ENCODE peak calls at places on chromosomes 11 and 22, in five cellular contexts. One of them, this sample, is unnamed.

GRCh38 chr11:124285610-124286344 is 28.0 kb downstream of the OR8D1 start:
- DNase-seq in RCC 7860: no peak
- DNase-seq in astrocyte of the spinal cord: peak
- DNase-seq in transverse colon: no peak
- DNase-seq in NCI-H1092 treated with DMSO at 0.1 percent for 48 hours: no peak
- DNase-seq in this sample: no peak

GRCh38 chr11:126990716-126991480 is 9.7 kb downstream of the KIRREL3 start:
- DNase-seq in transverse colon: no peak
- DNase-seq in astrocyte of the spinal cord: peak
- DNase-seq in RCC 7860: peak
- DNase-seq in NCI-H1092 treated with DMSO at 0.1 percent for 48 hours: no peak
- DNase-seq in this sample: no peak

GRCh38 chr22:48053973-48054372 is 1291.5 kb downstream of the TBC1D22A start:
- DNase-seq in NCI-H1092 treated with DMSO at 0.1 percent for 48 hours: no peak
- DNase-seq in transverse colon: no peak
- DNase-seq in astrocyte of the spinal cord: no peak
- DNase-seq in RCC 7860: no peak
- DNase-seq in this sample: no peak

GRCh38 chr22:17057959-17058814 is 26.6 kb upstream of the IL17RA start:
- DNase-seq in transverse colon: peak
- DNase-seq in NCI-H1092 treated with DMSO at 0.1 percent for 48 hours: peak
- DNase-seq in astrocyte of the spinal cord: peak
- DNase-seq in RCC 7860: peak
- DNase-seq in this sample: peak

GRCh38 chr11:1300569-1301187 is 8.8 kb downstream of the TOLLIP start:
- DNase-seq in NCI-H1092 treated with DMSO at 0.1 percent for 48 hours: no peak
- DNase-seq in RCC 7860: no peak
- DNase-seq in transverse colon: no peak
- DNase-seq in astrocyte of the spinal cord: no peak
- DNase-seq in this sample: peak

GRCh38 chr22:17888855-17889254 is 114.6 kb upstream of the BID start:
- DNase-seq in astrocyte of the spinal cord: peak
- DNase-seq in transverse colon: no peak
- DNase-seq in NCI-H1092 treated with DMSO at 0.1 percent for 48 hours: no peak
- DNase-seq in RCC 7860: no peak
- DNase-seq in this sample: no peak

GRCh38 chr22:20645954-20646353 is 128.0 kb upstream of the SERPIND1 start:
- DNase-seq in NCI-H1092 treated with DMSO at 0.1 percent for 48 hours: no peak
- DNase-seq in astrocyte of the spinal cord: no peak
- DNase-seq in RCC 7860: no peak
- DNase-seq in transverse colon: no peak
- DNase-seq in this sample: no peak

GRCh38 chr11:76721755-76722677 is 51.5 kb upstream of the LRRC32 start:
- DNase-seq in transverse colon: peak
- DNase-seq in astrocyte of the spinal cord: peak
- DNase-seq in NCI-H1092 treated with DMSO at 0.1 percent for 48 hours: peak
- DNase-seq in RCC 7860: peak
- DNase-seq in this sample: peak

GRCh38 chr11:92826136-92826535 is 143.3 kb upstream of the MTNR1B start:
- DNase-seq in NCI-H1092 treated with DMSO at 0.1 percent for 48 hours: no peak
- DNase-seq in transverse colon: no peak
- DNase-seq in RCC 7860: no peak
- DNase-seq in astrocyte of the spinal cord: peak
- DNase-seq in this sample: no peak

GRCh38 chr22:44422742-44423370 is 75.2 kb downstream of the RTL6 start:
- DNase-seq in transverse colon: no peak
- DNase-seq in RCC 7860: no peak
- DNase-seq in astrocyte of the spinal cord: no peak
- DNase-seq in NCI-H1092 treated with DMSO at 0.1 percent for 48 hours: no peak
- DNase-seq in this sample: no peak

GRCh38 chr22:39148727-39149535 is 3.5 kb downstream of the CBX7 start:
- DNase-seq in transverse colon: peak
- DNase-seq in RCC 7860: no peak
- DNase-seq in NCI-H1092 treated with DMSO at 0.1 percent for 48 hours: no peak
- DNase-seq in astrocyte of the spinal cord: no peak
- DNase-seq in this sample: no peak

GRCh38 chr22:26316732-26317131 is 112.3 kb upstream of the ASPHD2 start:
- DNase-seq in astrocyte of the spinal cord: no peak
- DNase-seq in RCC 7860: no peak
- DNase-seq in NCI-H1092 treated with DMSO at 0.1 percent for 48 hours: no peak
- DNase-seq in transverse colon: no peak
- DNase-seq in this sample: no peak

GRCh38 chr22:28594784-28595324 is 84.8 kb downstream of the TTC28 start:
- DNase-seq in transverse colon: no peak
- DNase-seq in RCC 7860: peak
- DNase-seq in astrocyte of the spinal cord: peak
- DNase-seq in NCI-H1092 treated with DMSO at 0.1 percent for 48 hours: peak
- DNase-seq in this sample: no peak

GRCh38 chr22:37273126-37273845 is 9.0 kb upstream of the CYTH4 start:
- DNase-seq in NCI-H1092 treated with DMSO at 0.1 percent for 48 hours: no peak
- DNase-seq in transverse colon: no peak
- DNase-seq in RCC 7860: peak
- DNase-seq in astrocyte of the spinal cord: peak
- DNase-seq in this sample: peak

GRCh38 chr11:126646701-126647209 is 291.3 kb downstream of the ST3GAL4 start:
- DNase-seq in RCC 7860: no peak
- DNase-seq in astrocyte of the spinal cord: peak
- DNase-seq in transverse colon: no peak
- DNase-seq in NCI-H1092 treated with DMSO at 0.1 percent for 48 hours: no peak
- DNase-seq in this sample: no peak

GRCh38 chr11:69186316-69187266 is 30.9 kb downstream of the SMIM38 start:
- DNase-seq in RCC 7860: no peak
- DNase-seq in transverse colon: no peak
- DNase-seq in NCI-H1092 treated with DMSO at 0.1 percent for 48 hours: no peak
- DNase-seq in astrocyte of the spinal cord: no peak
- DNase-seq in this sample: no peak

GRCh38 chr11:19089421-19089820 is 27.5 kb upstream of the ZDHHC13 start:
- DNase-seq in transverse colon: no peak
- DNase-seq in NCI-H1092 treated with DMSO at 0.1 percent for 48 hours: no peak
- DNase-seq in astrocyte of the spinal cord: no peak
- DNase-seq in RCC 7860: no peak
- DNase-seq in this sample: no peak

GRCh38 chr11:65859812-65860277 is 388 bp upstream of the MUS81 start:
- DNase-seq in transverse colon: peak
- DNase-seq in NCI-H1092 treated with DMSO at 0.1 percent for 48 hours: peak
- DNase-seq in astrocyte of the spinal cord: no peak
- DNase-seq in RCC 7860: no peak
- DNase-seq in this sample: no peak

GRCh38 chr22:22935546-22936157 is 48.0 kb downstream of the IGLL5 start:
- DNase-seq in transverse colon: peak
- DNase-seq in NCI-H1092 treated with DMSO at 0.1 percent for 48 hours: no peak
- DNase-seq in RCC 7860: no peak
- DNase-seq in astrocyte of the spinal cord: no peak
- DNase-seq in this sample: peak

GRCh38 chr11:68574308-68574707 is 110.0 kb upstream of the GAL start:
- DNase-seq in RCC 7860: no peak
- DNase-seq in transverse colon: no peak
- DNase-seq in astrocyte of the spinal cord: peak
- DNase-seq in NCI-H1092 treated with DMSO at 0.1 percent for 48 hours: no peak
- DNase-seq in this sample: no peak

GRCh38 chr11:122524532-122524882 is 131.0 kb upstream of the UBASH3B start:
- DNase-seq in NCI-H1092 treated with DMSO at 0.1 percent for 48 hours: no peak
- DNase-seq in transverse colon: no peak
- DNase-seq in astrocyte of the spinal cord: peak
- DNase-seq in RCC 7860: no peak
- DNase-seq in this sample: no peak

GRCh38 chr11:85946221-85946620 is 91.0 kb downstream of the CCDC83 start:
- DNase-seq in transverse colon: no peak
- DNase-seq in NCI-H1092 treated with DMSO at 0.1 percent for 48 hours: no peak
- DNase-seq in RCC 7860: no peak
- DNase-seq in astrocyte of the spinal cord: no peak
- DNase-seq in this sample: no peak

GRCh38 chr22:26617251-26618199 is at the start of gene CRYBB1:
- DNase-seq in transverse colon: peak
- DNase-seq in RCC 7860: no peak
- DNase-seq in NCI-H1092 treated with DMSO at 0.1 percent for 48 hours: no peak
- DNase-seq in astrocyte of the spinal cord: no peak
- DNase-seq in this sample: no peak

GRCh38 chr11:61294717-61295595 is at the start of gene VWCE:
- DNase-seq in NCI-H1092 treated with DMSO at 0.1 percent for 48 hours: peak
- DNase-seq in astrocyte of the spinal cord: peak
- DNase-seq in transverse colon: peak
- DNase-seq in RCC 7860: peak
- DNase-seq in this sample: peak

GRCh38 chr22:20742764-20743163 is 31.1 kb upstream of the SERPIND1 start:
- DNase-seq in NCI-H1092 treated with DMSO at 0.1 percent for 48 hours: no peak
- DNase-seq in RCC 7860: no peak
- DNase-seq in transverse colon: no peak
- DNase-seq in astrocyte of the spinal cord: no peak
- DNase-seq in this sample: no peak

GRCh38 chr11:58301576-58301975 is 33.5 kb upstream of the OR10W1 start:
- DNase-seq in transverse colon: no peak
- DNase-seq in NCI-H1092 treated with DMSO at 0.1 percent for 48 hours: no peak
- DNase-seq in RCC 7860: peak
- DNase-seq in astrocyte of the spinal cord: peak
- DNase-seq in this sample: no peak

GRCh38 chr22:44245867-44246266 is 65.1 kb downstream of the PARVG start:
- DNase-seq in RCC 7860: no peak
- DNase-seq in transverse colon: no peak
- DNase-seq in astrocyte of the spinal cord: no peak
- DNase-seq in NCI-H1092 treated with DMSO at 0.1 percent for 48 hours: no peak
- DNase-seq in this sample: no peak